ENCODE peak calls at places on chromosome 3, in nine cellular contexts. Y, W, G, B, Q, P, Z, T and I are unnamed samples.
A peak's percentile ranks its signal among the peaks of the same experiment; 100 is the strongest.

GRCh38 chr3:107525101-107525953 is 2.6 kb downstream of the BBX start:
- DNase-seq in B (peak; percentile 60), W (peak; percentile 18), Q (peak; percentile 70), G (no peak), T (peak; percentile 23), Z (peak; percentile 54), P (peak; percentile 52), Y (peak; percentile 23), I (no peak)

GRCh38 chr3:73055583-73056364 is 5.7 kb upstream of the EBLN2 start:
- DNase-seq in G (no peak), B (no peak), Q (no peak), T (peak; percentile 30), Z (no peak), P (no peak), Y (no peak), W (no peak), I (no peak)

GRCh38 chr3:122484985-122485384 is 29.8 kb downstream of the KPNA1 start:
- DNase-seq in T (peak; percentile 25), W (no peak), Y (no peak), G (peak; percentile 70), B (no peak), Z (no peak), P (no peak), Q (no peak), I (no peak)

GRCh38 chr3:10816019-10816862 is at the start of gene SLC6A11:
- DNase-seq in W (peak; percentile 0), Z (no peak), Q (no peak), Y (no peak), B (no peak), T (no peak), G (no peak), P (no peak), I (no peak)

GRCh38 chr3:105032541-105032940 is 334.2 kb upstream of the ALCAM start:
- DNase-seq in T (no peak), G (no peak), Y (no peak), P (no peak), B (no peak), Z (no peak), Q (no peak), W (no peak), I (no peak)

GRCh38 chr3:180102604-180103003 is 65.9 kb upstream of the PEX5L start:
- DNase-seq in P (peak; percentile 21), T (no peak), Z (no peak), Q (no peak), W (no peak), B (no peak), Y (no peak), G (no peak), I (no peak)

GRCh38 chr3:185215873-185216586 is 37.8 kb downstream of the EHHADH start:
- DNase-seq in Y (no peak), G (peak; percentile 23), P (no peak), Q (no peak), Z (no peak), W (peak; percentile 17), B (no peak), T (peak; percentile 32), I (no peak)

GRCh38 chr3:20622304-20622703 is 436.3 kb upstream of the SGO1 start:
- DNase-seq in P (no peak), W (no peak), T (no peak), Y (no peak), G (peak; percentile 72), Q (no peak), B (no peak), Z (no peak), I (no peak)

GRCh38 chr3:32502944-32503286 is 263 bp upstream of the CMTM6 start:
- DNase-seq in P (no peak), Z (no peak), B (no peak), T (no peak), Y (no peak), G (no peak), Q (no peak), W (no peak), I (no peak)

GRCh38 chr3:101500208-101500607 is 12.8 kb downstream of the SENP7 start:
- DNase-seq in G (no peak), Z (no peak), Y (no peak), T (no peak), Q (no peak), B (no peak), W (no peak), P (no peak), I (no peak)

GRCh38 chr3:34268032-34268760 is 469.8 kb downstream of the PDCD6IP start:
- DNase-seq in G (no peak), B (no peak), Y (no peak), Q (no peak), W (no peak), T (peak; percentile 27), Z (no peak), P (no peak), I (no peak)

GRCh38 chr3:62539762-62540161 is 166.4 kb upstream of the FEZF2 start:
- DNase-seq in T (no peak), Q (no peak), G (no peak), W (no peak), Z (no peak), Y (no peak), B (no peak), P (peak; percentile 23), I (no peak)

GRCh38 chr3:89426060-89426459 is 318.6 kb downstream of the EPHA3 start:
- DNase-seq in P (no peak), T (no peak), B (no peak), Z (no peak), W (no peak), G (no peak), Q (no peak), Y (no peak), I (no peak)

GRCh38 chr3:153221748-153222162 is 59.7 kb downstream of the RAP2B start:
- DNase-seq in Y (peak; percentile 9), G (peak; percentile 99), T (peak; percentile 90), W (peak; percentile 96), P (peak; percentile 78), Q (peak; percentile 80), B (peak; percentile 32), Z (no peak), I (peak; percentile 34)

GRCh38 chr3:69032737-69033136 is 19.3 kb upstream of the EOGT start:
- DNase-seq in P (no peak), B (no peak), Y (no peak), Z (no peak), G (no peak), T (no peak), Q (no peak), W (no peak), I (no peak)

GRCh38 chr3:69032137-69032536 is 18.7 kb upstream of the EOGT start:
- DNase-seq in B (no peak), G (peak; percentile 71), P (no peak), Q (no peak), Z (no peak), Y (no peak), W (no peak), T (no peak), I (no peak)

GRCh38 chr3:69031635-69032034 is 18.2 kb upstream of the EOGT start:
- DNase-seq in Z (no peak), T (no peak), Y (no peak), Q (no peak), P (no peak), G (no peak), W (no peak), B (no peak), I (no peak)

DNA sequence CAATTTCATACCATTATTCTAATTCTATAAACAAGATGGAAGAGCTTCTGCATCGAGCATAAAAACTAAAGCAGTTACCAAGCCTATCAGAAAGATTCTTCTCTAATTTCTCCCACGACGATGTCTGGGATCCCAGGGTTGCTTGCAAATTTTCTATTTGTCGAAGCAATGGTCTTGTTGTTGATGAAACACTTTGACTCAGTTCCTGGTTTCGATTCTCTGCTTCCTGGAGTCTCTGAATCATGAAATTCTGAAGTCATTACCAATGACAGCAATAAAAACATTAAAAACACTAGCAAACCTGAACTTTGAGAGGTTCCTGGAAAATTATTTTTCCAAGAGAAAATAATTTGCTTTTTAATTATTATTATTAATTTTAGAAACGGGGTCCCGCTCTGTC is 18.7 kb downstream of the TMF1 start:
- DNase-seq in B (no peak), G (peak; percentile 73), Y (no peak), Z (no peak), T (no peak), P (no peak), W (peak; percentile 44), Q (no peak), I (no peak)
- H3K27ac ChIP-seq in B (no peak overlapping the region), G (no peak overlapping the region), Y (no peak overlapping the region), Z (no peak overlapping the region), T (no peak overlapping the region), P (no peak overlapping the region), W (no peak overlapping the region), Q (no peak overlapping the region), I (no peak overlapping the region)

DNA sequence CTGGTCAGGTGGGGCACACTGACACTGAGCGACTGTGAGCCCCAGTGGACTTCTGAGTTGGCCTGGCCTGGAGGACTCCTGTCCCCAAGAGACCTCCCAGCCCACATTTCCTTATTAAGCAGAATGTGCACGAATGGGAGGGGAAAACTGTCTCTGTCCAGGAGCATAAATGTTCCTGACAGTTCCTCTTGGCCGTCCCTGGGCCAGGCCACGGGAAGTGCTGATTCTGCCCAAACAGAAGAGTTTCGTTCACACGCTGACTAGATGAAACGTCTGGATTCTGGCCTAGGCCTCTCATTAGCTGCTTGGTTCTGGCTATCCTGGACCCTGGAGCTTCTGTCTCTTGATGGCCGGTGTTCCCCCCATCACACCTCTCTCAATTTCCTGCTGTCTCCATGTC is 29.5 kb upstream of the APEH start:
- DNase-seq in Z (no peak), B (no peak), T (no peak), P (no peak), Q (no peak), Y (no peak), W (no peak), G (no peak), I (no peak)
- H3K27ac ChIP-seq in Z (no peak overlapping the region), B (no peak overlapping the region), T (no peak overlapping the region), P (no peak overlapping the region), Q (no peak overlapping the region), Y (no peak overlapping the region), W (no peak overlapping the region), G (no peak overlapping the region), I (no peak overlapping the region)

GRCh38 chr3:126742057-126742456 is 38.0 kb downstream of the CHCHD6 start:
- DNase-seq in P (no peak), G (no peak), Y (no peak), Q (no peak), T (no peak), W (no peak), B (no peak), Z (no peak), I (no peak)
- H3K27ac ChIP-seq in P (no peak overlapping the region), G (no peak overlapping the region), Y (no peak overlapping the region), Q (no peak overlapping the region), T (no peak overlapping the region), W (no peak overlapping the region), B (no peak overlapping the region), Z (no peak overlapping the region), I (no peak overlapping the region)

DNA sequence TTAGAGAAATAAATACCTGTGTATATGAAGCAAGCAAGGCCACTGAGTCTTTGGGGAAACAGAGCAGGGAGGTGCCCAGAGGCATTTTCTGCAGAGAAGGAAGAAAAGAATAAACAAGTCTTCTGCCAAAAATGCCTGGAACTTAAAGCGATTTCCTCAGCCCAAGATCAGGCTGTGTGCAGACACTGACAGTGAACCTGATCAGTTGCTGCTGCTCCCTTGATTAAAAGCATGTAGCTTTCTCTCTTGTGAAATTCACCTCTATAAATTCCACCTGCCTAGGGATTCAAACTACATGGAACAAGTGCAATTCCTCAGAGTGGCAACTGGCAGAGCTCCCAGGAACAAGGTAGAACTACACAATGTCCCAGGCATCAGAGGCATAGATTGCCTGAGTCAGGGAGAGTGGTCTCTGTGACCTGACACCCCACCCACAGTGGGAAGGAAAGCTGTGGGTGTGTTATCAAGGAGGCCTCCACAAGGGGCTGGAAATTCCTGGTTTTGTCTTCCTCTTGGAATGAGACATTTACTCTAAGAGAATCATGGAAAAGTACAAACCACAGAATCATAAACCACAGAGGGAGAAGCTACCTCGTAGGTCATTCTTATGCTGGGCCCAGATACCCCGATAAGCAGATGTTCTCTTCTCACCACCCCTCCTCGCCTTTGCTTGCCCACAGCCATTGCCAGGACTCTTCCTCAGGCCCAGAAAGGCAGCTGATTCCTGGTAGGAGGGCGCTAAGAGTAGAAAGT is 1.8 kb upstream of the ZBTB38 start:
- DNase-seq in B (peak; percentile 35), T (peak; percentile 70), W (no peak), G (peak; percentile 99), Y (no peak), Q (peak; percentile 83), P (peak; percentile 88), Z (no peak), I (no peak)
- H3K27ac ChIP-seq in B (peak overlapping the region; percentile 87), T (peak overlapping the region; percentile 95), W (no peak overlapping the region), G (peak overlapping the region; percentile 95), Y (peak overlapping the region; percentile 98), Q (peak overlapping the region; percentile 89), P (peak overlapping the region; percentile 92), Z (peak overlapping the region; percentile 100), I (peak overlapping the region; percentile 95)